ENCODE peak calls at places on chromosome 6, in ten cellular contexts. O is GM13977; D is HT-29; V is A673; F is stimulated activated naive CD8-positive, alpha-beta T cell treated with anti-CD3 and anti-CD28 coated beads, Interleukin-15, Interleukin-2, amounts not matched to agents 100 U/mL and 50 U/mL, for 24 hours; W is GDM1; H is nucleus accumbens; E is AG04450; G is SHP77; Q is HuH-7.5. N is an unnamed sample.

GRCh38 chr6:99334526-99335127 is 14.8 kb downstream of the FAXC start:
- DNase-seq in O (peak), D (peak), V (peak), F (peak), W (peak), H (no peak), E (peak), G (peak), Q (no peak), N (peak)

GRCh38 chr6:107600936-107601335 is 111.0 kb downstream of the SOBP start:
- DNase-seq in O (no peak), D (peak), V (peak), F (no peak), W (no peak), H (no peak), E (peak), G (no peak), Q (peak), N (peak)

GRCh38 chr6:141531040-141531439 is 601.7 kb upstream of the GJE1 start:
- DNase-seq in O (no peak), D (no peak), V (no peak), F (no peak), W (no peak), H (no peak), E (no peak), G (no peak), Q (no peak), N (no peak)

GRCh38 chr6:169883316-169883715 is 131.9 kb downstream of the ERMARD start:
- DNase-seq in O (no peak), D (no peak), V (no peak), F (no peak), W (no peak), H (no peak), E (no peak), G (no peak), Q (no peak), N (no peak)

GRCh38 chr6:130848945-130849344 is 21.7 kb downstream of the SMLR1 start:
- DNase-seq in O (peak), D (no peak), V (peak), F (peak), W (no peak), H (no peak), E (no peak), G (no peak), Q (no peak), N (no peak)

GRCh38 chr6:63546236-63546635 is 26.0 kb upstream of the LOC128125822 start:
- DNase-seq in O (no peak), D (no peak), V (no peak), F (no peak), W (no peak), H (no peak), E (no peak), G (no peak), Q (no peak), N (no peak)

GRCh38 chr6:10140824-10141223 is 274.1 kb downstream of the TFAP2A start:
- DNase-seq in O (no peak), D (no peak), V (no peak), F (no peak), W (no peak), H (no peak), E (no peak), G (peak), Q (no peak), N (peak)

GRCh38 chr6:33696538-33697518 is 14.7 kb downstream of the UQCC2 start:
- DNase-seq in O (no peak), D (no peak), V (peak), F (no peak), W (peak), H (no peak), E (peak), G (peak), Q (no peak), N (peak)

GRCh38 chr6:168384045-168385038 is 56.6 kb upstream of the SMOC2 start:
- DNase-seq in O (no peak), D (no peak), V (no peak), F (no peak), W (no peak), H (no peak), E (no peak), G (no peak), Q (no peak), N (no peak)

GRCh38 chr6:14217728-14218637 is 100.4 kb downstream of the CD83 start:
- DNase-seq in O (no peak), D (no peak), V (no peak), F (no peak), W (no peak), H (no peak), E (no peak), G (no peak), Q (no peak), N (no peak)

GRCh38 chr6:136887899-136888298 is 34.2 kb upstream of the SLC35D3 start:
- DNase-seq in O (no peak), D (no peak), V (no peak), F (no peak), W (no peak), H (no peak), E (no peak), G (no peak), Q (no peak), N (no peak)

GRCh38 chr6:72521684-72522083 is 100.2 kb upstream of the KCNQ5 start:
- DNase-seq in O (no peak), D (no peak), V (no peak), F (no peak), W (no peak), H (no peak), E (no peak), G (no peak), Q (no peak), N (no peak)

GRCh38 chr6:73169633-73170032 is 55.7 kb downstream of the KHDC1L start:
- DNase-seq in O (no peak), D (no peak), V (no peak), F (no peak), W (no peak), H (no peak), E (no peak), G (no peak), Q (no peak), N (no peak)

GRCh38 chr6:26059901-26060300 is 27.3 kb upstream of the HFE start:
- DNase-seq in O (no peak), D (peak), V (no peak), F (no peak), W (no peak), H (no peak), E (no peak), G (no peak), Q (no peak), N (no peak)

GRCh38 chr6:111242452-111242851 is 155.1 kb downstream of the SLC16A10 start:
- DNase-seq in O (no peak), D (no peak), V (no peak), F (no peak), W (no peak), H (no peak), E (no peak), G (no peak), Q (no peak), N (no peak)

GRCh38 chr6:41690541-41691330 is 44.7 kb downstream of the TFEB start:
- DNase-seq in O (no peak), D (no peak), V (no peak), F (no peak), W (no peak), H (no peak), E (no peak), G (no peak), Q (no peak), N (no peak)

GRCh38 chr6:148251286-148251685 is 91.4 kb upstream of the SASH1 start:
- DNase-seq in O (no peak), D (peak), V (peak), F (no peak), W (no peak), H (no peak), E (peak), G (peak), Q (no peak), N (peak)

GRCh38 chr6:38543022-38543421 is 96.7 kb downstream of the BTBD9 start:
- DNase-seq in O (no peak), D (no peak), V (no peak), F (no peak), W (no peak), H (no peak), E (no peak), G (no peak), Q (no peak), N (no peak)

GRCh38 chr6:2127484-2127911 is 117.9 kb downstream of the GMDS start:
- DNase-seq in O (peak), D (no peak), V (no peak), F (peak), W (peak), H (no peak), E (no peak), G (no peak), Q (no peak), N (peak)

GRCh38 chr6:16802071-16802470 is 40.8 kb upstream of the ATXN1 start:
- DNase-seq in O (no peak), D (no peak), V (no peak), F (no peak), W (no peak), H (no peak), E (no peak), G (no peak), Q (no peak), N (no peak)

GRCh38 chr6:117018771-117019170 is 141.7 kb downstream of the RFX6 start:
- DNase-seq in O (no peak), D (no peak), V (no peak), F (no peak), W (no peak), H (no peak), E (no peak), G (no peak), Q (no peak), N (no peak)

GRCh38 chr6:109892451-109893435 is 85.4 kb upstream of the GPR6 start:
- DNase-seq in O (no peak), D (peak), V (no peak), F (no peak), W (no peak), H (no peak), E (no peak), G (no peak), Q (no peak), N (no peak)

GRCh38 chr6:152277826-152278247 is 359.3 kb downstream of the SYNE1 start:
- DNase-seq in O (no peak), D (no peak), V (no peak), F (no peak), W (no peak), H (no peak), E (no peak), G (peak), Q (no peak), N (no peak)

GRCh38 chr6:164037165-164037564 is 622.6 kb downstream of the QKI start:
- DNase-seq in O (no peak), D (no peak), V (no peak), F (no peak), W (no peak), H (no peak), E (no peak), G (no peak), Q (no peak), N (no peak)

GRCh38 chr6:111791415-111791814 is 81.8 kb downstream of the FYN start:
- DNase-seq in O (no peak), D (no peak), V (no peak), F (no peak), W (no peak), H (no peak), E (no peak), G (no peak), Q (no peak), N (no peak)